ENCODE peak calls at places on chromosomes 7 and 10, in nine cellular contexts. V, C, Q, W, I, G, K, R and A are unnamed samples.

GRCh38 chr10:13815766-13816165 is 229.0 kb downstream of the PRPF18 start:
- DNase-seq in Q (no peak), V (peak), C (peak), K (no peak), I (no peak), W (no peak), R (no peak), G (no peak), A (no peak)

GRCh38 chr7:132557489-132558044 is 18.7 kb downstream of the PLXNA4 start:
- DNase-seq in G (no peak), R (no peak), I (no peak), W (peak), Q (no peak), V (no peak), K (no peak), C (peak), A (no peak)

GRCh38 chr7:124489925-124490324 is 275.7 kb downstream of the GPR37 start:
- DNase-seq in C (no peak), Q (no peak), W (no peak), K (no peak), R (no peak), V (no peak), G (no peak), I (no peak), A (no peak)

GRCh38 chr7:83976302-83976701 is 218.3 kb downstream of the SEMA3A start:
- DNase-seq in G (peak), V (peak), W (peak), C (peak), I (no peak), Q (no peak), R (no peak), K (no peak), A (no peak)

GRCh38 chr10:113273877-113274829 is 278.7 kb upstream of the HABP2 start:
- DNase-seq in W (no peak), R (no peak), C (no peak), V (no peak), G (no peak), K (no peak), Q (no peak), I (peak), A (no peak)

GRCh38 chr10:130138479-130138866 is 2.3 kb downstream of the GLRX3 start:
- DNase-seq in K (no peak), Q (no peak), C (peak), R (no peak), I (no peak), G (no peak), W (no peak), V (peak), A (no peak)

GRCh38 chr7:38476764-38477163 is 154.4 kb downstream of the AMPH start:
- DNase-seq in W (no peak), I (no peak), V (no peak), G (no peak), Q (no peak), K (no peak), R (no peak), C (no peak), A (no peak)

GRCh38 chr10:12350167-12350872 is 973 bp downstream of the CAMK1D start:
- DNase-seq in R (no peak), Q (peak), K (no peak), I (peak), G (peak), C (peak), V (peak), W (peak), A (no peak)

GRCh38 chr10:60444494-60445064 is 54.9 kb upstream of the ANK3 start:
- DNase-seq in V (peak), G (peak), C (peak), Q (no peak), K (no peak), R (no peak), I (no peak), W (no peak), A (no peak)

GRCh38 chr10:72001026-72001380 is 36.8 kb downstream of the CHST3 start:
- DNase-seq in V (no peak), C (no peak), R (no peak), G (no peak), K (peak), W (no peak), I (no peak), Q (no peak), A (no peak)

GRCh38 chr10:6918305-6918704 is 338.2 kb upstream of the PRKCQ start:
- DNase-seq in I (peak), C (no peak), R (peak), V (no peak), W (peak), Q (peak), G (no peak), K (peak), A (no peak)

GRCh38 chr10:1476106-1476803 is 261.1 kb downstream of the ADARB2 start:
- DNase-seq in K (no peak), I (no peak), W (no peak), R (no peak), Q (no peak), V (no peak), G (no peak), C (no peak), A (no peak)

GRCh38 chr10:78863601-78864239 is 205.0 kb upstream of the ZMIZ1 start:
- DNase-seq in W (no peak), I (no peak), K (no peak), V (no peak), Q (no peak), C (no peak), G (no peak), R (no peak), A (no peak)

GRCh38 chr7:1693419-1693990 is 23.4 kb downstream of the ELFN1 start:
- DNase-seq in G (no peak), C (no peak), Q (peak), I (no peak), R (peak), V (no peak), W (no peak), K (peak), A (peak)

GRCh38 chr10:26211781-26212444 is 4.7 kb upstream of the GAD2 start:
- DNase-seq in W (no peak), I (no peak), R (no peak), G (no peak), V (no peak), K (no peak), C (no peak), Q (no peak), A (no peak)

GRCh38 chr7:95545007-95545615 is 51.2 kb downstream of the PDK4 start:
- DNase-seq in K (peak), Q (no peak), G (peak), R (no peak), V (peak), C (peak), I (peak), W (no peak), A (no peak)

GRCh38 chr10:22250897-22251605 is 33.2 kb upstream of the EBLN1 start:
- DNase-seq in R (no peak), K (no peak), G (no peak), Q (no peak), V (no peak), C (peak), W (no peak), I (no peak), A (no peak)

GRCh38 chr7:146090023-146090645 is 26.5 kb upstream of the CNTNAP2 start:
- DNase-seq in C (peak), I (no peak), V (no peak), W (peak), Q (no peak), G (peak), R (no peak), K (no peak), A (no peak)

GRCh38 chr7:24576171-24577052 is 3.2 kb downstream of the PALS2 start:
- DNase-seq in R (no peak), V (peak), K (peak), C (peak), G (peak), W (peak), I (no peak), Q (no peak), A (no peak)

GRCh38 chr7:18727094-18727870 is 231.7 kb downstream of the HDAC9 start:
- DNase-seq in Q (no peak), G (no peak), I (no peak), V (peak), C (peak), K (no peak), W (no peak), R (no peak), A (no peak)

GRCh38 chr10:93313798-93314197 is 168.3 kb downstream of the MYOF start:
- DNase-seq in Q (no peak), V (no peak), I (no peak), C (no peak), R (no peak), G (no peak), K (no peak), W (peak), A (no peak)

GRCh38 chr7:46152671-46153070 is 231.6 kb upstream of the IGFBP3 start:
- DNase-seq in W (no peak), Q (no peak), K (no peak), R (no peak), I (no peak), C (no peak), G (no peak), V (no peak), A (no peak)
- TF ChIP-seq CTCF in W (no peak), Q (no peak), K (no peak), R (no peak), I (no peak), C (peak), G (no peak), V (no peak), A (no peak)

DNA sequence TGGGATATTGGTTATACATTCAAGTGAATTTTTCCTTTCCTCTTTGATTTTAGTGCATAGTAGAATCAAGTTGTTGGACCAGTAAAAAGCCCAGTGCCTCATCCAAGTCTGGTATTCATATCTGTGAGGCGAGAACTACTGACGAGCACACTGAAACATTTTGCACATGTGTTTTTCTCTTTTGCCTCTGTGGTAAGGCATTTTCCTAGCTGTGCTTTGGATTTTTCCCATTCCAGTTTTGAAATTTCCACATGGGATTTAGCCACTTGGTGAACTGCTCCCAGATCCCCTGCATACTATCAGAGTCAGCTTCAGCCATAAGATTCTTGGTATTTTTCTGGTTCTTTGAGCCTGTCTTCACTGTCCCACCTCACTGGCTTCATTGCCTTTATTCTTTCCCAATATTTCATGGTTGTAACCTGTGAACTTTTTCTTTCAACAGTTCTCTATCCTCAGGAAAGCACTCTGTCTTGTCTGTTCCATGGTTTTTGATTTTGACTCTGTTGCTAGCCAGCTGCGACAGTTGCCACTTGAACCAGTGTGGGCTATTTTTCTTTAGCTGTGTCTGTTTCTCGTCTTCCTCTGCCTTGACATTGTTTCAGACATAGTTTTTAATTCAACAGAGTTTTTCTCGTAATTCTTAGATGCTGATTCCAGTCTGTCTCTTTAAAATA is 239.0 kb downstream of the REEP3 start:
- DNase-seq in W (no peak), K (no peak), Q (no peak), R (no peak), G (peak), I (no peak), C (no peak), V (no peak), A (no peak)
- H3K27ac ChIP-seq in W (no peak), K (peak), Q (no peak), R (peak), G (peak), I (no peak), C (no peak), V (no peak), A (no peak)

GRCh38 chr7:122553761-122554160 is 145.2 kb downstream of the RNF133 start:
- DNase-seq in Q (no peak), C (no peak), K (no peak), I (no peak), R (no peak), W (no peak), G (no peak), V (no peak), A (no peak)

GRCh38 chr7:122546496-122546895 is 152.4 kb downstream of the RNF133 start:
- DNase-seq in I (no peak), Q (no peak), C (no peak), K (no peak), W (no peak), V (no peak), G (no peak), R (no peak), A (no peak)

GRCh38 chr7:122552769-122553168 is 146.1 kb downstream of the RNF133 start:
- DNase-seq in C (no peak), W (no peak), G (no peak), K (no peak), R (no peak), I (no peak), V (no peak), Q (no peak), A (no peak)

GRCh38 chr7:122549578-122549977 is 149.3 kb downstream of the RNF133 start:
- DNase-seq in G (no peak), W (no peak), K (no peak), R (no peak), Q (no peak), C (no peak), V (no peak), I (no peak), A (no peak)

GRCh38 chr7:122550545-122550944 is 148.4 kb downstream of the RNF133 start:
- DNase-seq in G (no peak), R (no peak), K (no peak), I (no peak), V (no peak), Q (no peak), W (no peak), C (peak), A (no peak)
- TF ChIP-seq CTCF in G (no peak), R (no peak), K (no peak), I (no peak), V (no peak), Q (no peak), W (no peak), C (peak), A (no peak)

GRCh38 chr7:129864042-129864441 is 88.7 kb downstream of the UBE2H start:
- DNase-seq in W (no peak), R (no peak), I (peak), K (peak), V (no peak), Q (no peak), G (no peak), C (no peak), A (peak)
- H3K27ac ChIP-seq in W (no peak), R (no peak), I (peak), K (peak), V (no peak), Q (no peak), G (peak), C (no peak), A (peak)

GRCh38 chr7:51311166-51311565 is 5.4 kb downstream of the COBL start:
- DNase-seq in W (no peak), V (no peak), G (no peak), C (no peak), Q (no peak), K (no peak), R (no peak), I (no peak), A (no peak)
- TF ChIP-seq CTCF in W (no peak), V (no peak), G (no peak), C (no peak), Q (no peak), K (no peak), R (no peak), I (no peak), A (no peak)

GRCh38 chr10:3902054-3902808 is 117.2 kb upstream of the KLF6 start:
- DNase-seq in I (no peak), W (no peak), Q (peak), G (peak), C (peak), R (no peak), K (no peak), V (no peak), A (no peak)

GRCh38 chr10:3901370-3901769 is 116.4 kb upstream of the KLF6 start:
- DNase-seq in V (no peak), K (no peak), G (no peak), W (no peak), Q (no peak), R (no peak), C (no peak), I (no peak), A (no peak)

GRCh38 chr10:3904419-3904975 is 119.5 kb upstream of the KLF6 start:
- DNase-seq in G (no peak), K (no peak), I (no peak), Q (no peak), R (no peak), V (no peak), C (no peak), W (no peak), A (no peak)

GRCh38 chr10:3906511-3907111 is 121.6 kb upstream of the KLF6 start:
- DNase-seq in V (peak), Q (no peak), K (no peak), I (peak), G (no peak), C (peak), W (no peak), R (no peak), A (no peak)

GRCh38 chr10:3902809-3903410 is 117.9 kb upstream of the KLF6 start:
- DNase-seq in C (peak), R (no peak), I (no peak), Q (no peak), K (no peak), W (no peak), V (peak), G (no peak), A (no peak)
- H3K27ac ChIP-seq in C (peak), R (no peak), I (no peak), Q (peak), K (peak), W (no peak), V (peak), G (no peak), A (no peak)

GRCh38 chr7:138745189-138745588 is 44.0 kb upstream of the SVOPL start:
- DNase-seq in W (no peak), V (no peak), K (no peak), C (no peak), G (no peak), I (no peak), R (no peak), Q (no peak), A (no peak)
- TF ChIP-seq CTCF in W (no peak), V (no peak), K (no peak), C (no peak), G (no peak), I (no peak), R (no peak), Q (no peak), A (no peak)

GRCh38 chr10:88965016-88965415 is 12.4 kb upstream of the ACTA2 start:
- DNase-seq in Q (no peak), K (no peak), R (no peak), V (peak), C (no peak), G (no peak), W (no peak), I (no peak), A (no peak)
- H3K27ac ChIP-seq in Q (no peak), K (no peak), R (no peak), V (no peak), C (no peak), G (no peak), W (no peak), I (peak), A (no peak)

GRCh38 chr10:70233109-70233938 is at the start of gene PPA1:
- DNase-seq in Q (peak), W (peak), V (peak), C (peak), K (peak), R (peak), G (peak), I (peak), A (peak)
- TF ChIP-seq CTCF in Q (peak), W (no peak), V (peak), C (peak), K (no peak), R (no peak), G (peak), I (no peak), A (peak)